ENCODE peak calls at places on chromosomes 13 and 19, in ten cellular contexts. R is NCI-H1048; D is cardiac fibroblast; N is activated CD4-positive, CD25-positive, alpha-beta regulatory T cell treated with anti-CD3 and anti-CD28 coated beads, Interleukin-2, amount 50 U/mL, for 16 hours; X is memory B cell; L is NB4; M is NAMALWA; T is A549; O is activated CD8-positive, alpha-beta memory T cell treated with anti-CD3 and anti-CD28 coated beads, Interleukin-2, amount 10 ng/mL, durations not matched to agents 7 days and 5 days; J is neural progenitor cell. W is an unnamed sample.

GRCh38 chr13:34044041-34044440 is 226.1 kb downstream of the RFC3 start:
- DNase-seq in R (no peak), D (peak; percentile 6), N (no peak), X (no peak), L (no peak), M (no peak), T (no peak), O (no peak), J (no peak), W (no peak)

GRCh38 chr19:3145909-3146676 is 10.3 kb downstream of the GNA15 start:
- DNase-seq in R (no peak), D (no peak), N (no peak), X (no peak), L (peak; percentile 84), M (no peak), T (no peak), O (no peak), J (peak; percentile 1), W (no peak)

GRCh38 chr19:10789876-10790275 is 46.1 kb downstream of the TMED1 start:
- DNase-seq in R (no peak), D (no peak), N (no peak), X (no peak), L (peak; percentile 51), M (no peak), T (no peak), O (no peak), J (no peak), W (no peak)

GRCh38 chr19:39413903-39414608 is 1.6 kb downstream of the PLEKHG2 start:
- DNase-seq in R (no peak), D (no peak), N (no peak), X (no peak), L (no peak), M (no peak), T (peak; percentile 77), O (no peak), J (peak; percentile 60), W (no peak)

GRCh38 chr13:106610511-106610910 is 42.6 kb upstream of the ARGLU1 start:
- DNase-seq in R (no peak), D (peak; percentile 72), N (no peak), X (no peak), L (no peak), M (no peak), T (no peak), O (no peak), J (no peak), W (no peak)

GRCh38 chr19:18349524-18350128 is 9.2 kb downstream of the PGPEP1 start:
- DNase-seq in R (no peak), D (peak; percentile 75), N (no peak), X (no peak), L (peak; percentile 56), M (no peak), T (peak; percentile 61), O (no peak), J (peak; percentile 49), W (peak; percentile 72)

GRCh38 chr19:49882643-49883042 is 5.1 kb downstream of the TBC1D17 start:
- DNase-seq in R (no peak), D (no peak), N (no peak), X (no peak), L (no peak), M (no peak), T (no peak), O (no peak), J (no peak), W (no peak)

GRCh38 chr19:54190942-54191670 is at the start of gene TSEN34:
- DNase-seq in R (peak; percentile 74), D (peak; percentile 53), N (peak; percentile 73), X (peak; percentile 94), L (peak; percentile 79), M (peak; percentile 93), T (no peak), O (peak; percentile 91), J (peak; percentile 92), W (peak; percentile 70)

GRCh38 chr19:54096642-54097106 is 3.9 kb downstream of the OSCAR start:
- DNase-seq in R (no peak), D (peak; percentile 66), N (no peak), X (no peak), L (no peak), M (peak; percentile 53), T (peak; percentile 79), O (no peak), J (peak; percentile 23), W (peak; percentile 27)

W was measured in iPS-NIHi11.